ENCODE peak calls at places on chromosomes 7 and 10, in four cellular contexts. One of them, this sample, is unnamed.

GRCh38 chr7:2670720-2671391 is 17.1 kb upstream of the AMZ1 start:
- DNase-seq in T-helper 2 cell: peak
- DNase-seq in EL: peak
- DNase-seq in fibroblast of lung: peak
- DNase-seq in this sample: peak

GRCh38 chr10:15444105-15445021 is 73.3 kb upstream of the FAM171A1 start:
- DNase-seq in T-helper 2 cell: no peak
- DNase-seq in EL: no peak
- DNase-seq in fibroblast of lung: no peak
- DNase-seq in this sample: no peak

GRCh38 chr7:31917256-31917655 is 153.0 kb downstream of the PDE1C start:
- DNase-seq in T-helper 2 cell: no peak
- DNase-seq in EL: no peak
- DNase-seq in fibroblast of lung: peak
- DNase-seq in this sample: no peak

GRCh38 chr7:44433255-44434022 is 57.0 kb downstream of the NUDCD3 start:
- DNase-seq in T-helper 2 cell: no peak
- DNase-seq in EL: no peak
- DNase-seq in fibroblast of lung: no peak
- DNase-seq in this sample: no peak

GRCh38 chr10:77716943-77717735 is 79.5 kb upstream of the KCNMA1 start:
- DNase-seq in T-helper 2 cell: no peak
- DNase-seq in EL: no peak
- DNase-seq in fibroblast of lung: peak
- DNase-seq in this sample: no peak

GRCh38 chr7:68176974-68177373 is 1180.3 kb downstream of the TYW1 start:
- DNase-seq in T-helper 2 cell: no peak
- DNase-seq in EL: peak
- DNase-seq in fibroblast of lung: peak
- DNase-seq in this sample: peak

GRCh38 chr7:74216361-74216761 is 6.6 kb downstream of the LAT2 start:
- DNase-seq in T-helper 2 cell: no peak
- DNase-seq in EL: no peak
- DNase-seq in fibroblast of lung: no peak
- DNase-seq in this sample: no peak

GRCh38 chr10:43136995-43137700 is 1.1 kb upstream of the CSGALNACT2 start:
- DNase-seq in T-helper 2 cell: no peak
- DNase-seq in EL: peak
- DNase-seq in fibroblast of lung: peak
- DNase-seq in this sample: no peak

GRCh38 chr7:158549176-158549833 is 38.3 kb downstream of the PTPRN2 start:
- DNase-seq in T-helper 2 cell: no peak
- DNase-seq in EL: no peak
- DNase-seq in fibroblast of lung: no peak
- DNase-seq in this sample: no peak

GRCh38 chr7:64946772-64947171 is 43.7 kb downstream of the ZNF273 start:
- DNase-seq in T-helper 2 cell: no peak
- DNase-seq in EL: peak
- DNase-seq in fibroblast of lung: peak
- DNase-seq in this sample: no peak

GRCh38 chr7:39746162-39746782 is 122.9 kb downstream of the RALA start:
- DNase-seq in T-helper 2 cell: peak
- DNase-seq in EL: peak
- DNase-seq in fibroblast of lung: peak
- DNase-seq in this sample: peak

GRCh38 chr10:128045833-128046120 is 80.4 kb downstream of the MKI67 start:
- DNase-seq in T-helper 2 cell: no peak
- DNase-seq in EL: no peak
- DNase-seq in fibroblast of lung: no peak
- DNase-seq in this sample: no peak

GRCh38 chr7:132402751-132403245 is 173.5 kb downstream of the PLXNA4 start:
- DNase-seq in T-helper 2 cell: no peak
- DNase-seq in EL: no peak
- DNase-seq in fibroblast of lung: peak
- DNase-seq in this sample: no peak

GRCh38 chr7:127252380-127252718 is 392 bp downstream of the GRM8 start:
- DNase-seq in T-helper 2 cell: no peak
- DNase-seq in EL: no peak
- DNase-seq in fibroblast of lung: no peak
- DNase-seq in this sample: no peak

GRCh38 chr10:104548090-104548489 is 93.0 kb upstream of the SORCS3 start:
- DNase-seq in T-helper 2 cell: no peak
- DNase-seq in EL: peak
- DNase-seq in fibroblast of lung: peak
- DNase-seq in this sample: no peak

GRCh38 chr10:43225787-43226153 is 41.1 kb downstream of the RASGEF1A start:
- DNase-seq in T-helper 2 cell: peak
- DNase-seq in EL: no peak
- DNase-seq in fibroblast of lung: no peak
- DNase-seq in this sample: no peak

GRCh38 chr7:64515330-64515729 is 47.5 kb downstream of the ZNF680 start:
- DNase-seq in T-helper 2 cell: no peak
- DNase-seq in EL: no peak
- DNase-seq in fibroblast of lung: peak
- DNase-seq in this sample: no peak

GRCh38 chr7:139889186-139889871 is 60.3 kb downstream of the TBXAS1 start:
- DNase-seq in T-helper 2 cell: no peak
- DNase-seq in EL: peak
- DNase-seq in fibroblast of lung: peak
- DNase-seq in this sample: no peak

GRCh38 chr10:80186364-80187012 is 18.8 kb downstream of the ANXA11 start:
- DNase-seq in T-helper 2 cell: no peak
- DNase-seq in EL: no peak
- DNase-seq in fibroblast of lung: no peak
- DNase-seq in this sample: no peak

GRCh38 chr7:44183386-44183785 is 5.9 kb downstream of the GCK start:
- DNase-seq in T-helper 2 cell: no peak
- DNase-seq in EL: no peak
- DNase-seq in fibroblast of lung: no peak
- DNase-seq in this sample: no peak

GRCh38 chr10:77637986-77638765 is 568 bp upstream of the KCNMA1 start:
- DNase-seq in T-helper 2 cell: no peak
- DNase-seq in EL: peak
- DNase-seq in fibroblast of lung: peak
- DNase-seq in this sample: no peak

GRCh38 chr10:17229016-17229716 is 1.1 kb downstream of the VIM start:
- DNase-seq in T-helper 2 cell: peak
- DNase-seq in EL: peak
- DNase-seq in fibroblast of lung: peak
- DNase-seq in this sample: peak

GRCh38 chr10:92799591-92799990 is 48.7 kb upstream of the EXOC6 start:
- DNase-seq in T-helper 2 cell: no peak
- DNase-seq in EL: peak
- DNase-seq in fibroblast of lung: no peak
- DNase-seq in this sample: no peak

GRCh38 chr10:69994262-69994661 is 58.4 kb upstream of the MACROH2A2 start:
- DNase-seq in T-helper 2 cell: no peak
- DNase-seq in EL: peak
- DNase-seq in fibroblast of lung: peak
- DNase-seq in this sample: no peak

GRCh38 chr10:16519250-16519907 is 2.3 kb downstream of the C1QL3 start:
- DNase-seq in T-helper 2 cell: no peak
- DNase-seq in EL: no peak
- DNase-seq in fibroblast of lung: no peak
- DNase-seq in this sample: no peak

GRCh38 chr7:121940907-121941306 is 67.9 kb downstream of the PTPRZ1 start:
- DNase-seq in T-helper 2 cell: no peak
- DNase-seq in EL: no peak
- DNase-seq in fibroblast of lung: no peak
- DNase-seq in this sample: no peak

GRCh38 chr7:105675873-105676484 is 94.7 kb upstream of the EFCAB10 start:
- DNase-seq in T-helper 2 cell: peak
- DNase-seq in EL: no peak
- DNase-seq in fibroblast of lung: no peak
- DNase-seq in this sample: no peak

This sample was measured in memory B cell.